ENCODE peak calls at places on chromosomes 1 and 21, in ten cellular contexts. N, P, H, E, Q, M, V, F, K and W are unnamed samples.

GRCh38 chr21:46021978-46022544 is 40.5 kb downstream of the COL6A1 start:
- DNase-seq in N (no peak), P (no peak), H (peak; percentile 84), E (no peak), Q (no peak), M (no peak), V (no peak), F (no peak), K (no peak), W (no peak)

GRCh38 chr1:10105484-10105883 is 72.7 kb downstream of the UBE4B start:
- DNase-seq in N (no peak), P (peak; percentile 5), H (no peak), E (no peak), Q (no peak), M (no peak), V (no peak), F (peak; percentile 67), K (no peak), W (no peak)

GRCh38 chr1:100445565-100445964 is 92.4 kb upstream of the GPR88 start:
- DNase-seq in N (no peak), P (no peak), H (no peak), E (no peak), Q (peak; percentile 35), M (no peak), V (no peak), F (no peak), K (no peak), W (no peak)

GRCh38 chr1:161307230-161307768 is 2.5 kb downstream of the MPZ start:
- DNase-seq in N (peak; percentile 50), P (peak; percentile 91), H (no peak), E (peak; percentile 51), Q (no peak), M (no peak), V (no peak), F (no peak), K (no peak), W (no peak)

GRCh38 chr1:155977607-155978324 is 581 bp downstream of the ARHGEF2 start:
- DNase-seq in N (no peak), P (no peak), H (peak; percentile 65), E (no peak), Q (peak; percentile 41), M (no peak), V (peak; percentile 72), F (peak; percentile 53), K (peak; percentile 50), W (peak; percentile 60)

GRCh38 chr1:39148942-39149341 is 55.6 kb upstream of the MACF1 start:
- DNase-seq in N (peak; percentile 31), P (no peak), H (no peak), E (no peak), Q (no peak), M (no peak), V (no peak), F (no peak), K (no peak), W (no peak)

GRCh38 chr21:44927587-44928461 is 7.1 kb upstream of the ITGB2 start:
- DNase-seq in N (peak; percentile 56), P (peak; percentile 69), H (peak; percentile 70), E (peak; percentile 68), Q (peak; percentile 78), M (no peak), V (no peak), F (peak; percentile 42), K (peak; percentile 76), W (peak; percentile 56)

GRCh38 chr1:74010206-74010605 is 187.8 kb downstream of the LRRIQ3 start:
- DNase-seq in N (no peak), P (no peak), H (no peak), E (no peak), Q (no peak), M (no peak), V (peak; percentile 2), F (no peak), K (no peak), W (no peak)

GRCh38 chr1:23823767-23824166 is 1.5 kb downstream of the HMGCL start:
- DNase-seq in N (no peak), P (no peak), H (no peak), E (no peak), Q (no peak), M (no peak), V (no peak), F (no peak), K (no peak), W (no peak)

GRCh38 chr1:153805042-153805745 is 30.0 kb downstream of the SLC27A3 start:
- DNase-seq in N (peak; percentile 92), P (peak; percentile 95), H (no peak), E (peak; percentile 67), Q (no peak), M (no peak), V (no peak), F (peak; percentile 57), K (peak; percentile 61), W (peak; percentile 59)

GRCh38 chr1:238690415-238690814 is 696.0 kb upstream of the CHRM3 start:
- DNase-seq in N (peak; percentile 35), P (peak; percentile 36), H (no peak), E (no peak), Q (no peak), M (no peak), V (no peak), F (no peak), K (no peak), W (no peak)

GRCh38 chr1:101178688-101179491 is 57.9 kb upstream of the S1PR1 start:
- DNase-seq in N (no peak), P (no peak), H (no peak), E (no peak), Q (no peak), M (no peak), V (no peak), F (no peak), K (no peak), W (no peak)

GRCh38 chr21:35359076-35359475 is 310.0 kb upstream of the RUNX1 start:
- DNase-seq in N (no peak), P (no peak), H (no peak), E (no peak), Q (no peak), M (no peak), V (no peak), F (no peak), K (no peak), W (no peak)

GRCh38 chr1:157512036-157512969 is 40.0 kb downstream of the FCRL5 start:
- DNase-seq in N (no peak), P (no peak), H (no peak), E (no peak), Q (no peak), M (no peak), V (no peak), F (no peak), K (no peak), W (no peak)

GRCh38 chr1:215992620-215993019 is 425.5 kb downstream of the KCTD3 start:
- DNase-seq in N (peak; percentile 43), P (peak; percentile 26), H (no peak), E (no peak), Q (no peak), M (no peak), V (peak; percentile 28), F (no peak), K (no peak), W (no peak)

GRCh38 chr1:234543442-234544093 is 64.6 kb upstream of the TARBP1 start:
- DNase-seq in N (no peak), P (no peak), H (peak; percentile 72), E (no peak), Q (no peak), M (no peak), V (no peak), F (no peak), K (no peak), W (no peak)

GRCh38 chr1:30191154-30191702 is 532.2 kb downstream of the MATN1 start:
- DNase-seq in N (peak; percentile 20), P (peak; percentile 92), H (no peak), E (no peak), Q (peak; percentile 41), M (no peak), V (no peak), F (peak; percentile 30), K (peak; percentile 11), W (peak; percentile 43)

GRCh38 chr1:27527223-27527856 is 37.4 kb upstream of the WASF2 start:
- DNase-seq in N (peak; percentile 85), P (no peak), H (peak; percentile 70), E (peak; percentile 66), Q (peak; percentile 54), M (no peak), V (peak; percentile 41), F (peak; percentile 72), K (no peak), W (no peak)

GRCh38 chr1:192442736-192443135 is 125.9 kb downstream of the RGS21 start:
- DNase-seq in N (peak; percentile 13), P (peak; percentile 51), H (no peak), E (no peak), Q (no peak), M (no peak), V (no peak), F (no peak), K (no peak), W (no peak)

GRCh38 chr1:19101244-19101643 is 108.8 kb downstream of the UBR4 start:
- DNase-seq in N (peak; percentile 60), P (peak; percentile 63), H (no peak), E (no peak), Q (no peak), M (no peak), V (no peak), F (no peak), K (no peak), W (no peak)

GRCh38 chr1:53410100-53410541 is 49.1 kb upstream of the DMRTB1 start:
- DNase-seq in N (peak; percentile 47), P (peak; percentile 48), H (no peak), E (no peak), Q (no peak), M (no peak), V (no peak), F (no peak), K (no peak), W (no peak)

GRCh38 chr1:171663854-171664550 is 11.5 kb upstream of the MYOC start:
- DNase-seq in N (no peak), P (peak; percentile 14), H (no peak), E (no peak), Q (no peak), M (no peak), V (no peak), F (no peak), K (no peak), W (no peak)

GRCh38 chr1:155555915-155556314 is 6.7 kb downstream of the ASH1L start:
- DNase-seq in N (no peak), P (no peak), H (no peak), E (no peak), Q (no peak), M (no peak), V (no peak), F (no peak), K (no peak), W (no peak)

GRCh38 chr1:203454986-203455471 is 20.6 kb upstream of the PRELP start:
- DNase-seq in N (no peak), P (no peak), H (no peak), E (no peak), Q (no peak), M (no peak), V (no peak), F (no peak), K (no peak), W (no peak)

GRCh38 chr1:86641318-86641717 is 63.1 kb upstream of the SH3GLB1 start:
- DNase-seq in N (no peak), P (no peak), H (no peak), E (no peak), Q (no peak), M (no peak), V (no peak), F (no peak), K (no peak), W (no peak)

GRCh38 chr1:200108659-200109058 is 81.1 kb downstream of the NR5A2 start:
- DNase-seq in N (no peak), P (no peak), H (no peak), E (no peak), Q (no peak), M (no peak), V (no peak), F (peak; percentile 53), K (no peak), W (no peak)

GRCh38 chr21:23488245-23488644 is 2119.0 kb downstream of the MRPL39 start:
- DNase-seq in N (no peak), P (no peak), H (no peak), E (no peak), Q (no peak), M (no peak), V (no peak), F (no peak), K (no peak), W (no peak)

GRCh38 chr1:11934295-11935039 is at the start of gene PLOD1:
- DNase-seq in N (peak; percentile 84), P (peak; percentile 73), H (peak; percentile 95), E (peak; percentile 91), Q (peak; percentile 85), M (peak; percentile 76), V (peak; percentile 83), F (peak; percentile 95), K (peak; percentile 87), W (peak; percentile 71)